ENCODE peak calls at places on chromosomes 5 and 9, in four cellular contexts. U is IMR-90, W is H9, L is mesendoderm. C is an unnamed sample.

GRCh38 chr5:147348046-147348445 is 113.2 kb downstream of the STK32A start:
- DNase-seq in U (peak), L (no peak), W (no peak), C (no peak)

GRCh38 chr5:55456216-55456895 is 78.4 kb downstream of the PLPP1 start:
- DNase-seq in W (no peak), L (no peak), U (peak), C (no peak)

GRCh38 chr9:21096172-21096900 is 18.6 kb upstream of the IFNB1 start:
- DNase-seq in U (peak), W (no peak), L (no peak), C (no peak)

GRCh38 chr9:129481824-129482511 is 138.9 kb downstream of the C9orf50 start:
- DNase-seq in W (no peak), U (no peak), L (peak), C (no peak)

GRCh38 chr5:14105717-14106435 is 37.3 kb upstream of the TRIO start:
- DNase-seq in U (peak), W (no peak), L (peak), C (no peak)

GRCh38 chr9:127562841-127563523 is 49.1 kb upstream of the STXBP1 start:
- DNase-seq in L (no peak), W (no peak), U (peak), C (no peak)

GRCh38 chr5:124736814-124737186 is 9.6 kb downstream of the ZNF608 start:
- DNase-seq in L (no peak), U (no peak), W (no peak), C (no peak)

GRCh38 chr5:91194861-91195460 is 188.2 kb downstream of the ARRDC3 start:
- DNase-seq in L (no peak), U (no peak), W (no peak), C (no peak)

GRCh38 chr5:180646963-180647305 is 2.5 kb downstream of the FLT4 start:
- DNase-seq in U (no peak), L (no peak), W (peak), C (no peak)

GRCh38 chr5:111472096-111472495 is 40.2 kb downstream of the STARD4 start:
- DNase-seq in L (no peak), W (no peak), U (no peak), C (no peak)

GRCh38 chr5:90783460-90784333 is 225.1 kb downstream of the ADGRV1 start:
- DNase-seq in L (peak), U (peak), W (peak), C (no peak)

GRCh38 chr5:157740211-157740610 is 3.3 kb upstream of the LSM11 start:
- DNase-seq in U (no peak), W (peak), L (peak), C (peak)

GRCh38 chr5:40486437-40487270 is 193.1 kb upstream of the PTGER4 start:
- DNase-seq in U (peak), L (no peak), W (no peak), C (no peak)

GRCh38 chr5:146965781-146966659 is 87.5 kb upstream of the PPP2R2B start:
- DNase-seq in L (peak), U (peak), W (peak), C (peak)

GRCh38 chr5:13566903-13567339 is 377.6 kb downstream of the DNAH5 start:
- DNase-seq in L (peak), U (peak), W (no peak), C (no peak)

GRCh38 chr5:43000198-43000840 is 39.8 kb downstream of the ANXA2R start:
- DNase-seq in W (peak), L (peak), U (peak), C (peak)

GRCh38 chr5:88882321-88883038 is 504 bp downstream of the MEF2C start:
- DNase-seq in L (no peak), W (no peak), U (peak), C (no peak)

GRCh38 chr5:65198777-65199120 is 283.0 kb downstream of the ADAMTS6 start:
- DNase-seq in U (peak), W (no peak), L (peak), C (no peak)

GRCh38 chr9:137881591-137882505 is 4.3 kb downstream of the CACNA1B start:
- DNase-seq in L (no peak), U (no peak), W (no peak), C (no peak)

GRCh38 chr5:2996687-2997086 is 245.2 kb upstream of the IRX2 start:
- DNase-seq in W (no peak), U (no peak), L (no peak), C (no peak)

GRCh38 chr9:115058684-115059315 is 59.2 kb downstream of the TNC start:
- DNase-seq in L (no peak), U (peak), W (no peak), C (no peak)

GRCh38 chr5:14341571-14342225 is 198.6 kb downstream of the TRIO start:
- DNase-seq in U (no peak), L (no peak), W (peak), C (peak)

GRCh38 chr5:157446077-157446930 is 13.7 kb upstream of the NIPAL4 start:
- DNase-seq in L (no peak), U (no peak), W (no peak), C (no peak)

GRCh38 chr5:32387176-32387575 is 57.4 kb downstream of the ZFR start:
- DNase-seq in W (no peak), U (no peak), L (no peak), C (no peak)

GRCh38 chr9:136532799-136533774 is 12.8 kb downstream of the NOTCH1 start:
- DNase-seq in L (no peak), W (no peak), U (no peak), C (no peak)

GRCh38 chr9:124078641-124079040 is 67.1 kb downstream of the LHX2 start:
- DNase-seq in U (peak), L (peak), W (no peak), C (no peak)

GRCh38 chr9:121773954-121774714 is 122.7 kb downstream of the DAB2IP start:
- DNase-seq in U (no peak), W (no peak), L (no peak), C (no peak)

GRCh38 chr5:138469540-138470321 is 4.5 kb downstream of the EGR1 start:
- DNase-seq in L (peak), U (peak), W (peak), C (peak)

GRCh38 chr9:29697011-29697410 is 2123.7 kb upstream of the C9orf72 start:
- DNase-seq in U (no peak), W (no peak), L (no peak), C (no peak)

GRCh38 chr9:97500263-97500662 is 1.2 kb upstream of the TMOD1 start:
- DNase-seq in W (no peak), L (no peak), U (no peak), C (no peak)

GRCh38 chr9:128762664-128763449 is 8.9 kb downstream of the ZER1 start:
- DNase-seq in U (no peak), W (no peak), L (no peak), C (no peak)

DNA sequence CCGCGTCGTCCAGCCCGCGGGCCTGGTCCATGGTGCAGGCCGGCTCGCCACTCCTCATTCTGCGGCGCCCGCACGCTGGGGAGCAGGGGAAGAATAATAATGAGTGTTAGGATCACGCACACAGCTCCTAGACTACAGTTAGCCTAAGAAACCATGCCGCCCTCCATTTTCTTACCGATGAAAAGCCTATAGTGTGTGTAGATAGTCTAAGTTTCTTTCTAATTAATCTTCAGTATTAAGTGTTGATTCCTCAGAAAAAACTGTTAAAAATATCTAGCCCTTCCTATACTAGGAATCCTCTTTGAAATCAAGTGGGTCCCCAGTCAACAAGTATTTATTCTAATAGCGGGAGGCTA is 9.3 kb downstream of the ZBED3 start:
- DNase-seq in W (no peak), L (no peak), U (no peak), C (no peak)
- H3K56ac ChIP-seq in W (no peak), L (peak), U (no peak), C (no peak)

GRCh38 chr5:63727583-63727982 is 234.7 kb downstream of the HTR1A start:
- DNase-seq in L (no peak), W (no peak), U (no peak), C (no peak)
- H3K56ac ChIP-seq in L (no peak), W (no peak), U (no peak), C (no peak)

DNA sequence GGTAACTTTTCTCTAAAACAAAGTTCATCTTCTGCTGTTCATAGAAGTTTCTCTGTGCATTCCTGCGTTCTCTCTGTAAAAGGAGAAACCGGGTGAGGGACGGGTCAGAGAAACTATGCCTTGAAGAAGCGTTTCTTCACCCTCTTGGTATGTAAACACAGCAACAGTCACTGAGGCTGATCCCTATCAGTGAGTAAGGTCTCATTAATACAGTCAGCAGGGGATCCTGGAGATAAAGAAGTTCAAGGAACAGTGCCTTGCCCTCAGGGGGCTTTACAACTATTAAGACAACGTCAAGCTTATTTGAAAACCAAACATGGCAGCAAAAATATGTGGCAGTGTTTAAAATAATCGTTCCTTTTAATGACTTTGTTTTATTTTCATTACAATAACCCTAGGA is 202.9 kb upstream of the IL12B start:
- DNase-seq in U (peak), L (peak), W (no peak), C (no peak)
- H3K56ac ChIP-seq in U (no peak), L (no peak), W (no peak), C (no peak)

DNA sequence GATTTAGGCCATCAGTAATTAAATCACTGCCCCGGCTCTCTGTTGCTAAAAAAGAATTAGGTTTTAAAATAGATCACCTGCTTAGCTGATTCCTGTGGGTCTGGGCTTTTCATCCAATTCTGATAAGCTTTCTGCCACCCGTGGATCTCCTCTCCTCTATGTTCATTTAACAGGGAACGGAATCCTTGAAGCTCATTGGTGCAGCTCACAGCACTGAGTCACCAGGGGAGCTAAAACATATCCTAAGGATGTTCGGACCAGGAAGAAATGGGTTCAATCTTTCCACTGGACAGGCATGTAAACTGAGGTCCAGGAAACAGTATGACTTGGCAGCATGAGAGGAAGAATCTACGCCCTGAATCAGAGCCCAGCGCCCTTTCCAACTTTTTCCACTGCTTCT is 267.1 kb upstream of the GRIA1 start:
- DNase-seq in U (no peak), W (no peak), L (no peak), C (no peak)
- H3K56ac ChIP-seq in U (no peak), W (no peak), L (no peak), C (no peak)

DNA sequence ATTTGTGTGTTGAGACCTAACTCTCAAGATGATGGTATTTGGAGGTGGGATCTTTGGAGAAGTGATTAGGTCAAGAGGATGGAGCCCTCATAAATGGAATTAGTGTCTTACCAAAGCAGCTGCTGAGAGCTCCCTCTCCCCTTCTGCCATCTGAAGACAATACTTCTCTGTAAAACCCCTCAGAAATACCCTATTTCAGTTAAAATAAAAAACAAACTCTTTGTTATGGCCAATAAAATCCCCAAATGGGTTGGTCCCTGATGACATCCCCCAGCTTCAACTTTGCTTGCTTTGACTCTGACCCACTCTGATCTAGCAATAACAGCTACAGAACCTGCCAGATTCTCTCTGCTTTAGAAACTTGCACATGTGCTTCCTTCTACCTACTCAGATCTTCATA is 100.9 kb downstream of the SNCAIP start:
- DNase-seq in U (no peak), W (no peak), L (no peak), C (no peak)
- H3K56ac ChIP-seq in U (no peak), W (no peak), L (no peak), C (no peak)

GRCh38 chr5:126383755-126384154 is 39.5 kb upstream of the GRAMD2B start:
- DNase-seq in L (no peak), U (peak), W (no peak), C (no peak)
- H3K56ac ChIP-seq in L (no peak), U (no peak), W (no peak), C (no peak)

GRCh38 chr9:88186495-88187110 is 48.3 kb upstream of the SPATA31C2 start:
- DNase-seq in W (no peak), U (no peak), L (no peak), C (no peak)

GRCh38 chr9:88187631-88188030 is 49.4 kb upstream of the SPATA31C2 start:
- DNase-seq in L (no peak), W (no peak), U (peak), C (no peak)

GRCh38 chr9:88184986-88185385 is 46.7 kb upstream of the SPATA31C2 start:
- DNase-seq in U (no peak), L (no peak), W (no peak), C (no peak)

GRCh38 chr9:88182501-88182900 is 44.2 kb upstream of the SPATA31C2 start:
- DNase-seq in W (no peak), L (peak), U (no peak), C (no peak)

GRCh38 chr9:88183798-88184495 is 45.7 kb upstream of the SPATA31C2 start:
- DNase-seq in U (no peak), L (no peak), W (no peak), C (no peak)
- H3K56ac ChIP-seq in U (no peak), L (no peak), W (no peak), C (no peak)

DNA sequence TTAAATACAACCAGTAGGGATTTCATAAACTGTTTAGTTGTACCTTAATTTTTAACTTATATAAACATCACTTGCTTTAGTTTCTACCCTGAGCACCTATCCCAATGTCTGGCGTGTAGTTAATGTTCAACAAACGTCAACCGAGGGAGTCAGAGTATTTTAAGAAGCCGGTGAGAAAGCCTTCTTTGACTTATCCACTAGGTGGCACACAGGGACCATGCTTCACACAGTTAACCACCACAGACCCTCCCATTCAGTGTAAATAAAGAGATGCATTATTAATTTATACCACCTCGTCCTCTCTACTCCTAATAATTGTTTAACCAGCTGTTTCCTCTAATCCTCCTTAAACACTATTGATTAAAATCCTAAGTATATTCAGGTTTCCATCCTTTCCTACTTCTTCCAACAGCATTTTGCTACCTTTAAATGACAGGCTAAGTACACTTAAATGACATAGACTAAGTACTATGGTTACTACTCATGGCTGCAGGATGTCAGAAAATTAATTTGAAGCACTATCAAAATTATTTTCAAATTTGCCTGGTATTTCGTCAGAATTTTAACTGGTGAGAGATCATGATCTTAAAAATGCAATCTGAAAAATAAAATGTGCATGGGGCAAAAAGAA is 2.3 kb downstream of the HAPLN1 start:
- DNase-seq in L (peak), U (peak), W (peak), C (no peak)
- H3K56ac ChIP-seq in L (no peak), U (peak), W (no peak), C (no peak)

DNA sequence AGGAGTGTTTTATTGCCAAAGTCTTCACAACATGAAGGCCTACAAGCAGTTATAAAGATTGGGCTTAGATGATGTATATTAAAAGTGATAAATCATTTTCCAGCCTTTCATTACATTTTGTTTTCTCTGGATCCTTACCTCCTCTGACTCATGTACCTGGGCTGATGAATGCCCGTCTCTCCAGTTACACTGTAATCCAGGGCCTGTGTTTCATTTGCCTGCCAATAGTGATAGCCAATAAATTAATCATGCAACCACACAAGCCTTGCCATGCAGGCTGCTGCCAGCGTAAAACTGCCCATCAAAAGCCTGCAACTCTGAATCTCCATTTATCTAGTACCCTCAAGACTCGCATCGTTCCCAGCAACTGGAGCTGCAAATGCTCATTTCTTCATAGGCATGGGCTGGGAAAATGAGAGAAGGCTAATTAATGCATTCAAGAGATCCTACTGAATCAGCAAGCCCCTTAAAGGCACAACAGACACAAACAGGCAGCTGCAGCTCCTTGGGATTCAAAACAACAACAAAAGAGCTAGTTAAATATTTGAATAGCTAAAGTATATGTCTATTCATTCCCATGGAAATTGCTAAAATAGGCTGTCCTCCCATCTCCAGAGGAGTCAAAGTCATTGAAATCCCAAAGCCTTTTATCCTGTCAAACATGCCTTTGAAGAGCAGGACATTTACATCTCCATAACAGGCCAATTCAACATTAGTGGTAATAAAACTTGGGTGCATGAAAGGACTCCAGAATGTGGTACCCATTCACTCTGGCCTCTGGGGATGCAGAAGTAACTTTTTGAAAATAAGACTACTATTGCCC is 177.2 kb downstream of the NTRK2 start:
- DNase-seq in W (no peak), U (no peak), L (no peak), C (no peak)
- H3K56ac ChIP-seq in W (no peak), U (no peak), L (no peak), C (no peak)